ENCODE peak calls at places on chromosome 6, in eight cellular contexts. B is NCI-H1092 treated with DMSO at 0.1 percent for 48 hours, H is hippocampal formation, F is DND-41, Q is nucleus accumbens, T is memory B cell, U is C1 segment of cervical spinal cord, W is fibroblast of the aortic adventitia. J is an unnamed sample.

GRCh38 chr6:95093154-95093553 is 484.2 kb upstream of the MANEA start:
- DNase-seq in B (no peak), H (no peak), F (no peak), Q (no peak), T (no peak), U (no peak), W (peak), J (no peak)

GRCh38 chr6:138410972-138411667 is 7.1 kb downstream of the HEBP2 start:
- DNase-seq in B (no peak), H (no peak), F (no peak), Q (no peak), T (no peak), U (no peak), W (peak), J (no peak)

GRCh38 chr6:100479180-100480035 is 14.7 kb upstream of the SIM1 start:
- DNase-seq in B (peak), H (peak), F (peak), Q (no peak), T (no peak), U (no peak), W (peak), J (peak)

GRCh38 chr6:30682181-30683117 is 4.0 kb downstream of the PPP1R18 start:
- DNase-seq in B (no peak), H (no peak), F (peak), Q (peak), T (peak), U (peak), W (peak), J (peak)

GRCh38 chr6:31710490-31711219 is 4.0 kb downstream of the LY6G6F start:
- DNase-seq in B (no peak), H (no peak), F (no peak), Q (no peak), T (no peak), U (no peak), W (no peak), J (no peak)

GRCh38 chr6:110179406-110180227 is at the start of gene WASF1:
- DNase-seq in B (peak), H (peak), F (peak), Q (peak), T (peak), U (peak), W (peak), J (peak)

GRCh38 chr6:114936060-114936459 is 593.2 kb upstream of the HS3ST5 start:
- DNase-seq in B (no peak), H (no peak), F (no peak), Q (no peak), T (no peak), U (no peak), W (no peak), J (no peak)

GRCh38 chr6:137491478-137491877 is 2.7 kb downstream of the OLIG3 start:
- DNase-seq in B (no peak), H (no peak), F (no peak), Q (no peak), T (no peak), U (no peak), W (no peak), J (no peak)

GRCh38 chr6:10381133-10381829 is 33.6 kb downstream of the TFAP2A start:
- DNase-seq in B (peak), H (no peak), F (no peak), Q (no peak), T (no peak), U (no peak), W (no peak), J (no peak)

GRCh38 chr6:57048577-57048976 is 2.1 kb downstream of the KIAA1586 start:
- DNase-seq in B (no peak), H (no peak), F (no peak), Q (no peak), T (no peak), U (no peak), W (no peak), J (no peak)

GRCh38 chr6:156873654-156874380 is 96.6 kb downstream of the ARID1B start:
- DNase-seq in B (no peak), H (no peak), F (no peak), Q (no peak), T (no peak), U (no peak), W (no peak), J (no peak)

J was measured in putamen.